ENCODE peak calls at places on chromosomes 1 and 21, in eight cellular contexts. One of them, this sample, is unnamed.

GRCh38 chr1:10967105-10967504 is 45.3 kb upstream of the TARDBP start:
- DNase-seq in GM23338: no peak
- DNase-seq in neural progenitor cell: no peak
- DNase-seq in hepatocyte: no peak
- DNase-seq in PC-3: no peak
- DNase-seq in OCI-LY7: no peak
- DNase-seq in HCT116: no peak
- DNase-seq in SK-N-SH: no peak
- DNase-seq in this sample: no peak

GRCh38 chr1:11487196-11487751 is 8.3 kb downstream of the DISP3 start:
- DNase-seq in GM23338: no peak
- DNase-seq in neural progenitor cell: peak; percentile 80
- DNase-seq in hepatocyte: no peak
- DNase-seq in PC-3: no peak
- DNase-seq in OCI-LY7: no peak
- DNase-seq in HCT116: no peak
- DNase-seq in SK-N-SH: no peak
- DNase-seq in this sample: no peak

GRCh38 chr1:235226933-235227332 is 65.9 kb upstream of the RBM34 start:
- DNase-seq in GM23338: no peak
- DNase-seq in neural progenitor cell: no peak
- DNase-seq in hepatocyte: no peak
- DNase-seq in PC-3: no peak
- DNase-seq in OCI-LY7: no peak
- DNase-seq in HCT116: no peak
- DNase-seq in SK-N-SH: no peak
- DNase-seq in this sample: peak; percentile 17

GRCh38 chr21:16420086-16420724 is 690.4 kb downstream of the USP25 start:
- DNase-seq in GM23338: no peak
- DNase-seq in neural progenitor cell: no peak
- DNase-seq in hepatocyte: peak; percentile 49
- DNase-seq in PC-3: no peak
- DNase-seq in OCI-LY7: no peak
- DNase-seq in HCT116: no peak
- DNase-seq in SK-N-SH: peak; percentile 7
- DNase-seq in this sample: no peak

GRCh38 chr1:61836649-61837048 is 94.4 kb downstream of the PATJ start:
- DNase-seq in GM23338: no peak
- DNase-seq in neural progenitor cell: no peak
- DNase-seq in hepatocyte: no peak
- DNase-seq in PC-3: no peak
- DNase-seq in OCI-LY7: no peak
- DNase-seq in HCT116: no peak
- DNase-seq in SK-N-SH: no peak
- DNase-seq in this sample: no peak

GRCh38 chr1:184483101-184483813 is 96.4 kb downstream of the C1orf21 start:
- DNase-seq in GM23338: no peak
- DNase-seq in neural progenitor cell: no peak
- DNase-seq in hepatocyte: no peak
- DNase-seq in PC-3: peak; percentile 47
- DNase-seq in OCI-LY7: no peak
- DNase-seq in HCT116: no peak
- DNase-seq in SK-N-SH: no peak
- DNase-seq in this sample: peak; percentile 57

GRCh38 chr1:79638382-79638781 is 631.9 kb upstream of the ADGRL4 start:
- DNase-seq in GM23338: no peak
- DNase-seq in neural progenitor cell: no peak
- DNase-seq in hepatocyte: no peak
- DNase-seq in PC-3: no peak
- DNase-seq in OCI-LY7: peak; percentile 10
- DNase-seq in HCT116: no peak
- DNase-seq in SK-N-SH: no peak
- DNase-seq in this sample: no peak

GRCh38 chr1:162373541-162374375 is 2.9 kb downstream of the SPATA46 start:
- DNase-seq in GM23338: no peak
- DNase-seq in neural progenitor cell: no peak
- DNase-seq in hepatocyte: no peak
- DNase-seq in PC-3: peak; percentile 94
- DNase-seq in OCI-LY7: no peak
- DNase-seq in HCT116: peak; percentile 58
- DNase-seq in SK-N-SH: no peak
- DNase-seq in this sample: no peak

GRCh38 chr1:223183268-223183862 is 40.3 kb upstream of the TLR5 start:
- DNase-seq in GM23338: no peak
- DNase-seq in neural progenitor cell: no peak
- DNase-seq in hepatocyte: no peak
- DNase-seq in PC-3: peak; percentile 67
- DNase-seq in OCI-LY7: no peak
- DNase-seq in HCT116: no peak
- DNase-seq in SK-N-SH: no peak
- DNase-seq in this sample: no peak

GRCh38 chr1:115524211-115524610 is 117.6 kb upstream of the VANGL1 start:
- DNase-seq in GM23338: no peak
- DNase-seq in neural progenitor cell: no peak
- DNase-seq in hepatocyte: no peak
- DNase-seq in PC-3: peak; percentile 71
- DNase-seq in OCI-LY7: no peak
- DNase-seq in HCT116: no peak
- DNase-seq in SK-N-SH: no peak
- DNase-seq in this sample: no peak
- TF ChIP-seq EZH2phosphoT487 in GM23338: no peak
- TF ChIP-seq EZH2phosphoT487 in neural progenitor cell: no peak
- TF ChIP-seq EZH2phosphoT487 in hepatocyte: no peak
- TF ChIP-seq EZH2phosphoT487 in PC-3: no peak
- TF ChIP-seq EZH2phosphoT487 in OCI-LY7: no peak
- TF ChIP-seq EZH2phosphoT487 in HCT116: no peak
- TF ChIP-seq EZH2phosphoT487 in SK-N-SH: no peak
- TF ChIP-seq EZH2phosphoT487 in this sample: no peak

DNA sequence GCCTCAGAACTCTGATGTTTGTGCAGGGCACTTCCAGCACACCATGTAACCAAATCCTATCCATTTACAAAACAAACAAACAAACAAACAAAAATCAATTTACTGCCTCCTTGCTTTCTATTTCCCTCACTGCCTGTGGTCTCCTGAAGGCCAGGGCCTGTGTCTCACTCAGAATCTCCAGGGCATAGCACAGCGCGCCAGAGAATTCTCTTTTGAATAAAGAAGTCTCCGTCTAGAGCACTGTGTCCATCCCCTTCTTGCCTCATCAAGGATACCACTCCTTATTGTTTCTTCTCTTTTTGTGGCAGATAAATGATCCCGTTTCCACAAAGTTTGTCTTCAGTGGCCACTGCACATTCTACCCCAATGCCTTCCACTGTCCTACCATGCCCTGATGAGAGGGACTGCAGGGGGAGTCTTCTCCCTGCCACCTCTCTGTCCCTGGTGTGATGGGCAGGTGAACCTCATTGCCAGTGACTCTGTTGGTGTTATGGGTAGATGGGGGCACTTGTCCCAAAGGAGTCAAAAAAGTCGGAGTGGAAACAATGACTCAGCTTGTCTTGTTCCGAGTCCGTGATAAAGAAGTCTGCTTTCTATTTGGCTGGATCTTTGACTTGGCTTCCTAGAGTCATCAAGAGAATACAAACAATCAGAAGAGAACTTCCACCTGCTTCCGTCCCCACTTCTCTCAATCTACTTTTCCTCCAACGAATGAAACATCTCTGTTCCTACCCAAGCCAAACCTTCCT is 30.0 kb downstream of the XCL2 start:
- DNase-seq in GM23338: no peak
- DNase-seq in neural progenitor cell: no peak
- DNase-seq in hepatocyte: no peak
- DNase-seq in PC-3: no peak
- DNase-seq in OCI-LY7: no peak
- DNase-seq in HCT116: no peak
- DNase-seq in SK-N-SH: no peak
- DNase-seq in this sample: no peak
- H3K4me1 ChIP-seq in GM23338: no peaks in the 10 kb centered on the region
- H3K4me1 ChIP-seq in neural progenitor cell: no peaks in the 10 kb centered on the region
- H3K4me1 ChIP-seq in hepatocyte: peaks cover 8% of the 10 kb centered on the region
- H3K4me1 ChIP-seq in PC-3: no peaks in the 10 kb centered on the region
- H3K4me1 ChIP-seq in OCI-LY7: no peaks in the 10 kb centered on the region
- H3K4me1 ChIP-seq in HCT116: no peaks in the 10 kb centered on the region
- H3K4me1 ChIP-seq in SK-N-SH: peaks cover 12% of the 10 kb centered on the region
- H3K4me1 ChIP-seq in this sample: no peaks in the 10 kb centered on the region

DNA sequence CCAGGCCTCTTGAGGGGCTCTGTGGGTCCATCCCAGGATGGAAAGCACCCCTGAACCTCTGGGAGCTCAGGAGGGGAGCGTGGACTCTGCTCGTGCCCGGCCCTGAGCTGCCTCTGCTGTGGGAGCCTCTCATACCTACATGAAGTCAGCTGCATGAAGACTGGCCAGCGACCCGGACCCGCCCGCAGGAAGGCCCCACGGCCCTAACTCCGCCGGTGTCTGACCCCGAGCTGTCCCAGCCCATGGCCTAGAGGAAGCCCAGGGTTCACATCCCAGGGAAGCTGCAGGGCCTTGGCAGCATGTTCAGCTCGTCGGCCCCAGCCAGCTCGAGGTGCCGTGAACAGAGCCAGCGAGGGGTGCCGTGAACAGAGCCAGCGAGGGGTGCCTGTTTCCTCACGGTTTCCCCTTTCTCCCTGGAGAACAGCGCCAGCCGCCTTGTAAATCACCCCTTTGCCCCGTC is 178.1 kb upstream of the ARHGEF16 start:
- DNase-seq in GM23338: no peak
- DNase-seq in neural progenitor cell: no peak
- DNase-seq in hepatocyte: no peak
- DNase-seq in PC-3: no peak
- DNase-seq in OCI-LY7: no peak
- DNase-seq in HCT116: no peak
- DNase-seq in SK-N-SH: no peak
- DNase-seq in this sample: no peak
- TF ChIP-seq CTCF in GM23338: no peak
- TF ChIP-seq CTCF in neural progenitor cell: no peak
- TF ChIP-seq CTCF in hepatocyte: no peak
- TF ChIP-seq CTCF in PC-3: no peak
- TF ChIP-seq CTCF in OCI-LY7: no peak
- TF ChIP-seq CTCF in HCT116: no peak
- TF ChIP-seq CTCF in SK-N-SH: no peak
- TF ChIP-seq CTCF in this sample: no peak

DNA sequence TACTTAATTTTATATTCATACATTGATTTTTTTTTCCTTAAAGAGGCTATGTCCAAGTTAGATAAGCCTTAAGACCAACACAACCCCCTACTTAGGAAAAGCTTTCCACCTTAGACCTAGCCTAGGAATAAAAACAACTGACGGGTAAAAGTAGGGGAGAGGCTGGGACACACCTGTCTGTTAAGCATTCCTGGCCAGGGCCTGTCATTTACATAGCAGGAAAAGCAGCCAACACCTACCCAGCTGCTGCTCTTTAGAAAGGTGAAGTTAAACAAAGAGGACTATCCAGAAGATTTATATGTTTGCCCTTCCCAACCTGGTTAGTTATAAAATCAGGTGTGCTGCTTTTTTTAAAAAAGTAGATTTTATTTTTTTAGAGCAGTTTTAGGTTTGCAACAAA is 29.1 kb upstream of the SAMD13 start:
- DNase-seq in GM23338: peak; percentile 78
- DNase-seq in neural progenitor cell: no peak
- DNase-seq in hepatocyte: peak; percentile 71
- DNase-seq in PC-3: peak; percentile 74
- DNase-seq in OCI-LY7: peak; percentile 47
- DNase-seq in HCT116: no peak
- DNase-seq in SK-N-SH: no peak
- DNase-seq in this sample: no peak
- TF ChIP-seq EZH2phosphoT487 in GM23338: no peak
- TF ChIP-seq EZH2phosphoT487 in neural progenitor cell: no peak
- TF ChIP-seq EZH2phosphoT487 in hepatocyte: no peak
- TF ChIP-seq EZH2phosphoT487 in PC-3: no peak
- TF ChIP-seq EZH2phosphoT487 in OCI-LY7: no peak
- TF ChIP-seq EZH2phosphoT487 in HCT116: no peak
- TF ChIP-seq EZH2phosphoT487 in SK-N-SH: no peak
- TF ChIP-seq EZH2phosphoT487 in this sample: no peak

GRCh38 chr1:201742476-201742875 is 86.5 kb upstream of the IPO9 start:
- DNase-seq in GM23338: no peak
- DNase-seq in neural progenitor cell: peak; percentile 52
- DNase-seq in hepatocyte: no peak
- DNase-seq in PC-3: no peak
- DNase-seq in OCI-LY7: no peak
- DNase-seq in HCT116: no peak
- DNase-seq in SK-N-SH: no peak
- DNase-seq in this sample: no peak
- H3K4me1 ChIP-seq in GM23338: peaks cover 37% of the 10 kb centered on the region
- H3K4me1 ChIP-seq in neural progenitor cell: peaks cover 42% of the 10 kb centered on the region
- H3K4me1 ChIP-seq in hepatocyte: peaks cover 19% of the 10 kb centered on the region
- H3K4me1 ChIP-seq in PC-3: peaks cover 17% of the 10 kb centered on the region
- H3K4me1 ChIP-seq in OCI-LY7: peaks cover 27% of the 10 kb centered on the region
- H3K4me1 ChIP-seq in HCT116: peaks cover 39% of the 10 kb centered on the region
- H3K4me1 ChIP-seq in SK-N-SH: peaks cover 22% of the 10 kb centered on the region
- H3K4me1 ChIP-seq in this sample: peaks cover 40% of the 10 kb centered on the region

GRCh38 chr1:169466259-169467230 is 19.2 kb downstream of the SLC19A2 start:
- DNase-seq in GM23338: peak; percentile 49
- DNase-seq in neural progenitor cell: no peak
- DNase-seq in hepatocyte: peak; percentile 37
- DNase-seq in PC-3: peak; percentile 75
- DNase-seq in OCI-LY7: peak; percentile 21
- DNase-seq in HCT116: peak; percentile 27
- DNase-seq in SK-N-SH: peak; percentile 22
- DNase-seq in this sample: peak; percentile 42
- TF ChIP-seq CTCF in GM23338: peak; percentile 58
- TF ChIP-seq CTCF in neural progenitor cell: peak; percentile 54
- TF ChIP-seq CTCF in hepatocyte: peak; percentile 51
- TF ChIP-seq CTCF in PC-3: peak; percentile 70
- TF ChIP-seq CTCF in OCI-LY7: peak; percentile 62
- TF ChIP-seq CTCF in HCT116: peak; percentile 8
- TF ChIP-seq CTCF in SK-N-SH: peak; percentile 70
- TF ChIP-seq CTCF in this sample: peak; percentile 49

GRCh38 chr21:28317177-28317950 is 675.3 kb downstream of the LTN1 start:
- DNase-seq in GM23338: no peak
- DNase-seq in neural progenitor cell: no peak
- DNase-seq in hepatocyte: peak; percentile 49
- DNase-seq in PC-3: no peak
- DNase-seq in OCI-LY7: no peak
- DNase-seq in HCT116: no peak
- DNase-seq in SK-N-SH: no peak
- DNase-seq in this sample: no peak
- TF ChIP-seq EZH2phosphoT487 in GM23338: no peak
- TF ChIP-seq EZH2phosphoT487 in neural progenitor cell: no peak
- TF ChIP-seq EZH2phosphoT487 in hepatocyte: no peak
- TF ChIP-seq EZH2phosphoT487 in PC-3: no peak
- TF ChIP-seq EZH2phosphoT487 in OCI-LY7: no peak
- TF ChIP-seq EZH2phosphoT487 in HCT116: no peak
- TF ChIP-seq EZH2phosphoT487 in SK-N-SH: no peak
- TF ChIP-seq EZH2phosphoT487 in this sample: no peak

DNA sequence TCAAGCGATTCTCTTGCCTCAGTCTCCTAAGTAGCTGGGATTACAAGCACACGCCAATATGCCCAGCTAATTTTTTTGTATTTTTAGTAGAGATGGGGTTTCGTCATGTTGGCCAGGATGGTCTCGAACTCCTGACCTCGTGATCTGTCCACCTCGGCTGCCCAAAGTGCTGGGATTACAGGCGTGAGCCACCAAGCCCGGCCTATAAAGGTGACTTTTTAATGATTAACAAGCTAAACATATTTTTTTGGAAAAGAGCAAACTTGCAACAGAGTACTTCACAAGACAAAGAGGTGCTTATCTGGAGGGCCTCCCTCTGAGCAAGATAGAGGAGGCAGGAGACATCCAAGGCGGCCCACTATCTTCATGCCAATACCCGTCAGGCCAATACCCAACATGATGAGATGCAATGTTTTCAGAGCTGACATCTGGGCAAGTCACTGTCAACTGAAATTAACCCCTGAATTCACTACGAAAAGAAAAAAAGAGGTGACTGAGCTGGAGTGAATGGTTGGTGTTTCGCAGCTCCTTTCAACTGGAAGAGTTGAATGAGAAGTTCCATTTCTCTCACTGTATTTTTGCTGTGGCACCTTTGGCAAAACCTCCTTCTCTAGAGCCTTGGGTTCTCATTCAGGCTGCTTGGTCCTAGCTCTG is 10.4 kb downstream of the BCAR3 start:
- DNase-seq in GM23338: no peak
- DNase-seq in neural progenitor cell: no peak
- DNase-seq in hepatocyte: no peak
- DNase-seq in PC-3: no peak
- DNase-seq in OCI-LY7: no peak
- DNase-seq in HCT116: no peak
- DNase-seq in SK-N-SH: no peak
- DNase-seq in this sample: no peak
- H3K4me1 ChIP-seq in GM23338: peaks cover 14% of the 10 kb centered on the region
- H3K4me1 ChIP-seq in neural progenitor cell: peaks cover 16% of the 10 kb centered on the region
- H3K4me1 ChIP-seq in hepatocyte: peaks cover 77% of the 10 kb centered on the region
- H3K4me1 ChIP-seq in PC-3: peaks cover 94% of the 10 kb centered on the region
- H3K4me1 ChIP-seq in OCI-LY7: no peaks in the 10 kb centered on the region
- H3K4me1 ChIP-seq in HCT116: peaks cover 81% of the 10 kb centered on the region
- H3K4me1 ChIP-seq in SK-N-SH: peaks cover 67% of the 10 kb centered on the region
- H3K4me1 ChIP-seq in this sample: no peaks in the 10 kb centered on the region

This sample was measured in MM.1S.